ENCODE peak calls at places on chromosomes 16 and 17, in nine cellular contexts. One of them, this sample, is unnamed.

GRCh38 chr17:4393806-4394205 is 27.3 kb upstream of the UBE2G1 start:
- DNase-seq in heart left ventricle: no peak
- DNase-seq in transverse colon: no peak
- DNase-seq in IMR-90: no peak
- DNase-seq in stomach: no peak
- DNase-seq in right lobe of liver: no peak
- DNase-seq in tibial nerve: no peak
- DNase-seq in H1: no peak
- DNase-seq in ovary: no peak
- DNase-seq in this sample: no peak

GRCh38 chr17:39153541-39154111 is 2.2 kb upstream of the PLXDC1 start:
- DNase-seq in heart left ventricle: peak; percentile 85
- DNase-seq in transverse colon: peak; percentile 94
- DNase-seq in IMR-90: peak; percentile 88
- DNase-seq in stomach: peak; percentile 95
- DNase-seq in right lobe of liver: peak; percentile 90
- DNase-seq in tibial nerve: peak; percentile 96
- DNase-seq in H1: peak; percentile 98
- DNase-seq in ovary: peak; percentile 92
- DNase-seq in this sample: peak; percentile 92

GRCh38 chr17:18966831-18967624 is 15.1 kb downstream of the SLC5A10 start:
- DNase-seq in heart left ventricle: no peak
- DNase-seq in transverse colon: peak; percentile 7
- DNase-seq in IMR-90: peak; percentile 52
- DNase-seq in stomach: peak; percentile 55
- DNase-seq in right lobe of liver: no peak
- DNase-seq in tibial nerve: no peak
- DNase-seq in H1: peak; percentile 66
- DNase-seq in ovary: no peak
- DNase-seq in this sample: no peak

GRCh38 chr17:54029196-54029595 is 206.5 kb downstream of the KIF2B start:
- DNase-seq in heart left ventricle: no peak
- DNase-seq in transverse colon: no peak
- DNase-seq in IMR-90: no peak
- DNase-seq in stomach: no peak
- DNase-seq in right lobe of liver: no peak
- DNase-seq in tibial nerve: no peak
- DNase-seq in H1: no peak
- DNase-seq in ovary: no peak
- DNase-seq in this sample: no peak

GRCh38 chr17:17840751-17841591 is 4.2 kb upstream of the SREBF1 start:
- DNase-seq in heart left ventricle: no peak
- DNase-seq in transverse colon: no peak
- DNase-seq in IMR-90: peak; percentile 54
- DNase-seq in stomach: no peak
- DNase-seq in right lobe of liver: no peak
- DNase-seq in tibial nerve: peak; percentile 65
- DNase-seq in H1: no peak
- DNase-seq in ovary: peak; percentile 53
- DNase-seq in this sample: no peak

GRCh38 chr16:84874553-84874952 is 54.8 kb downstream of the CRISPLD2 start:
- DNase-seq in heart left ventricle: no peak
- DNase-seq in transverse colon: no peak
- DNase-seq in IMR-90: peak; percentile 53
- DNase-seq in stomach: no peak
- DNase-seq in right lobe of liver: no peak
- DNase-seq in tibial nerve: no peak
- DNase-seq in H1: no peak
- DNase-seq in ovary: no peak
- DNase-seq in this sample: no peak

GRCh38 chr16:47175152-47175551 is 31.4 kb upstream of the NETO2 start:
- DNase-seq in heart left ventricle: no peak
- DNase-seq in transverse colon: no peak
- DNase-seq in IMR-90: no peak
- DNase-seq in stomach: no peak
- DNase-seq in right lobe of liver: no peak
- DNase-seq in tibial nerve: no peak
- DNase-seq in H1: no peak
- DNase-seq in ovary: no peak
- DNase-seq in this sample: no peak

GRCh38 chr16:12160249-12160648 is 183.7 kb downstream of the SNX29 start:
- DNase-seq in heart left ventricle: no peak
- DNase-seq in transverse colon: no peak
- DNase-seq in IMR-90: no peak
- DNase-seq in stomach: no peak
- DNase-seq in right lobe of liver: no peak
- DNase-seq in tibial nerve: no peak
- DNase-seq in H1: no peak
- DNase-seq in ovary: no peak
- DNase-seq in this sample: no peak

GRCh38 chr17:37642706-37643105 is 540 bp downstream of the DDX52 start:
- DNase-seq in heart left ventricle: no peak
- DNase-seq in transverse colon: no peak
- DNase-seq in IMR-90: peak; percentile 31
- DNase-seq in stomach: no peak
- DNase-seq in right lobe of liver: no peak
- DNase-seq in tibial nerve: no peak
- DNase-seq in H1: no peak
- DNase-seq in ovary: no peak
- DNase-seq in this sample: no peak

GRCh38 chr16:69482410-69482951 is 58.1 kb downstream of the CYB5B start:
- DNase-seq in heart left ventricle: peak; percentile 86
- DNase-seq in transverse colon: no peak
- DNase-seq in IMR-90: peak; percentile 27
- DNase-seq in stomach: peak; percentile 37
- DNase-seq in right lobe of liver: peak; percentile 25
- DNase-seq in tibial nerve: peak; percentile 65
- DNase-seq in H1: no peak
- DNase-seq in ovary: peak; percentile 35
- DNase-seq in this sample: no peak

GRCh38 chr17:18139949-18140348 is 31.4 kb downstream of the MYO15A start:
- DNase-seq in heart left ventricle: no peak
- DNase-seq in transverse colon: no peak
- DNase-seq in IMR-90: peak; percentile 18
- DNase-seq in stomach: no peak
- DNase-seq in right lobe of liver: no peak
- DNase-seq in tibial nerve: no peak
- DNase-seq in H1: no peak
- DNase-seq in ovary: no peak
- DNase-seq in this sample: no peak

GRCh38 chr16:20763461-20764232 is at the start of gene ACSM3:
- DNase-seq in heart left ventricle: no peak
- DNase-seq in transverse colon: peak; percentile 82
- DNase-seq in IMR-90: peak; percentile 76
- DNase-seq in stomach: peak; percentile 78
- DNase-seq in right lobe of liver: no peak
- DNase-seq in tibial nerve: peak; percentile 53
- DNase-seq in H1: peak; percentile 55
- DNase-seq in ovary: peak; percentile 48
- DNase-seq in this sample: peak; percentile 63

GRCh38 chr17:6639014-6639650 is 1.4 kb downstream of the KIAA0753 start:
- DNase-seq in heart left ventricle: no peak
- DNase-seq in transverse colon: no peak
- DNase-seq in IMR-90: no peak
- DNase-seq in stomach: no peak
- DNase-seq in right lobe of liver: no peak
- DNase-seq in tibial nerve: no peak
- DNase-seq in H1: no peak
- DNase-seq in ovary: no peak
- DNase-seq in this sample: no peak

GRCh38 chr17:6642592-6642991 is 1.7 kb downstream of the TXNDC17 start:
- DNase-seq in heart left ventricle: no peak
- DNase-seq in transverse colon: no peak
- DNase-seq in IMR-90: peak; percentile 14
- DNase-seq in stomach: no peak
- DNase-seq in right lobe of liver: no peak
- DNase-seq in tibial nerve: no peak
- DNase-seq in H1: no peak
- DNase-seq in ovary: no peak
- DNase-seq in this sample: no peak

GRCh38 chr17:6639651-6640535 is 618 bp downstream of the KIAA0753 start:
- DNase-seq in heart left ventricle: peak; percentile 41
- DNase-seq in transverse colon: peak; percentile 47
- DNase-seq in IMR-90: peak; percentile 38
- DNase-seq in stomach: no peak
- DNase-seq in right lobe of liver: peak; percentile 49
- DNase-seq in tibial nerve: no peak
- DNase-seq in H1: no peak
- DNase-seq in ovary: peak; percentile 33
- DNase-seq in this sample: no peak

GRCh38 chr17:6641374-6641818 is 536 bp downstream of the TXNDC17 start:
- DNase-seq in heart left ventricle: no peak
- DNase-seq in transverse colon: no peak
- DNase-seq in IMR-90: no peak
- DNase-seq in stomach: no peak
- DNase-seq in right lobe of liver: no peak
- DNase-seq in tibial nerve: no peak
- DNase-seq in H1: no peak
- DNase-seq in ovary: no peak
- DNase-seq in this sample: no peak

DNA sequence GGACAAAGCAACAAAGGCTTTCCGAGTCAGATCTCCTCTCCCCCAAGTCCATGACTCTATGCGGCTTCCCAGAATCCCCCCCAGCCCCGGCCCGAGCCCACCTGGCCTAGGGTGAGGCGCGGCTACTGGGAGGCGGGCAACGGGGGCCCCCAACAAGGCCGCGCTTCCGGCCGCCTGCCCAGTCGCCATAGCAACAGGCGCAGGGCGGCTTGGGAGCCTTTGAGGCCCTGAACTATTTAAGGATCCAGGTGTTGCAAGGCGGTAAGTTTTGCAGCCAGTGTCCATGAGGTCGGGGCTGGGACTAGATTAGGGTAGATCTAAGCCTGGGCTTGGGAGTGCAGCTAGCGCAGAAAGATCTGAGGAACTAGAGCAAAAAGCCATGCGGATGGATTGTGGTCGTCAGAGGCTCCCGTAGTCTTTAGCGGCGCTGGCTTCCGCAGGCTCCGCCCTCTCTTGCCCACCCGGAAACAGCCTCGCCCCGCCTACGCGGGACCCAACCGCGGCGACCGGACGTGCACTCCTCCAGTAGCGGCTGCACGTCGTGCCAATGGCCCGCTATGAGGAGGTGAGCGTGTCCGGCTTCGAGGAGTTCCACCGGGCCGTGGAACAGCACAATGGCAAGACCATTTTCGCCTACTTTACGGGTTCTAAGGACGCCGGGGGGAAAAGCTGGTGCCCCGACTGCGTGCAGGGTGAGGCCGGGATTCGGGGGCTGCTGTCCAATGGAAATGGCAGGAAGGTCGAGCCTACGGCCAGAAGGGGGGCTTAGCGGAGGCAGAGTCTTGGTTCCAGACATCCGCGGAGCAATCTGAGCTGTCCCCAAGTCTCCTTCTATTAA is at the start of the genes KIAA0753 and TXNDC17:
- DNase-seq in heart left ventricle: peak; percentile 96
- DNase-seq in transverse colon: peak; percentile 94
- DNase-seq in IMR-90: peak; percentile 90
- DNase-seq in stomach: peak; percentile 93
- DNase-seq in right lobe of liver: peak; percentile 96
- DNase-seq in tibial nerve: peak; percentile 79
- DNase-seq in H1: peak; percentile 92
- DNase-seq in ovary: peak; percentile 87
- DNase-seq in this sample: peak; percentile 84
- TF ChIP-seq POLR2A in heart left ventricle: peak; percentile 82
- TF ChIP-seq POLR2A in transverse colon: peak; percentile 95
- TF ChIP-seq POLR2A in IMR-90: peak; percentile 97
- TF ChIP-seq POLR2A in stomach: no peak
- TF ChIP-seq POLR2A in right lobe of liver: peak; percentile 96
- TF ChIP-seq POLR2A in tibial nerve: peak; percentile 58
- TF ChIP-seq POLR2A in H1: peak; percentile 10
- TF ChIP-seq POLR2A in ovary: peak; percentile 37
- TF ChIP-seq POLR2A in this sample: peak; percentile 97

GRCh38 chr16:89490386-89491237 is at the start of gene ANKRD11:
- DNase-seq in heart left ventricle: peak; percentile 100
- DNase-seq in transverse colon: peak; percentile 99
- DNase-seq in IMR-90: peak; percentile 100
- DNase-seq in stomach: peak; percentile 98
- DNase-seq in right lobe of liver: peak; percentile 99
- DNase-seq in tibial nerve: peak; percentile 95
- DNase-seq in H1: peak; percentile 97
- DNase-seq in ovary: peak; percentile 99
- DNase-seq in this sample: peak; percentile 97
- TF ChIP-seq POLR2A in heart left ventricle: peak; percentile 85
- TF ChIP-seq POLR2A in transverse colon: peak; percentile 88
- TF ChIP-seq POLR2A in IMR-90: peak; percentile 95
- TF ChIP-seq POLR2A in stomach: no peak
- TF ChIP-seq POLR2A in right lobe of liver: peak; percentile 97
- TF ChIP-seq POLR2A in tibial nerve: peak; percentile 92
- TF ChIP-seq POLR2A in H1: peak; percentile 63
- TF ChIP-seq POLR2A in ovary: peak; percentile 91
- TF ChIP-seq POLR2A in this sample: peak; percentile 95

GRCh38 chr16:27424772-27425498 is 23.0 kb downstream of the IL21R start:
- DNase-seq in heart left ventricle: no peak
- DNase-seq in transverse colon: no peak
- DNase-seq in IMR-90: no peak
- DNase-seq in stomach: no peak
- DNase-seq in right lobe of liver: no peak
- DNase-seq in tibial nerve: no peak
- DNase-seq in H1: no peak
- DNase-seq in ovary: no peak
- DNase-seq in this sample: no peak

GRCh38 chr16:27427538-27427937 is 25.6 kb downstream of the IL21R start:
- DNase-seq in heart left ventricle: no peak
- DNase-seq in transverse colon: no peak
- DNase-seq in IMR-90: no peak
- DNase-seq in stomach: peak; percentile 19
- DNase-seq in right lobe of liver: no peak
- DNase-seq in tibial nerve: no peak
- DNase-seq in H1: no peak
- DNase-seq in ovary: no peak
- DNase-seq in this sample: no peak

GRCh38 chr16:27428035-27428785 is 26.2 kb downstream of the IL21R start:
- DNase-seq in heart left ventricle: no peak
- DNase-seq in transverse colon: no peak
- DNase-seq in IMR-90: no peak
- DNase-seq in stomach: no peak
- DNase-seq in right lobe of liver: no peak
- DNase-seq in tibial nerve: no peak
- DNase-seq in H1: peak; percentile 46
- DNase-seq in ovary: no peak
- DNase-seq in this sample: no peak

GRCh38 chr16:27425961-27426360 is 24.0 kb downstream of the IL21R start:
- DNase-seq in heart left ventricle: no peak
- DNase-seq in transverse colon: no peak
- DNase-seq in IMR-90: no peak
- DNase-seq in stomach: no peak
- DNase-seq in right lobe of liver: no peak
- DNase-seq in tibial nerve: no peak
- DNase-seq in H1: no peak
- DNase-seq in ovary: no peak
- DNase-seq in this sample: no peak

GRCh38 chr16:27426423-27427408 is 24.7 kb downstream of the IL21R start:
- DNase-seq in heart left ventricle: no peak
- DNase-seq in transverse colon: peak; percentile 38
- DNase-seq in IMR-90: peak; percentile 96
- DNase-seq in stomach: peak; percentile 26
- DNase-seq in right lobe of liver: no peak
- DNase-seq in tibial nerve: peak; percentile 18
- DNase-seq in H1: peak; percentile 38
- DNase-seq in ovary: no peak
- DNase-seq in this sample: peak; percentile 73
- TF ChIP-seq POLR2A in heart left ventricle: no peak
- TF ChIP-seq POLR2A in transverse colon: no peak
- TF ChIP-seq POLR2A in IMR-90: no peak
- TF ChIP-seq POLR2A in stomach: no peak
- TF ChIP-seq POLR2A in right lobe of liver: no peak
- TF ChIP-seq POLR2A in tibial nerve: no peak
- TF ChIP-seq POLR2A in H1: no peak
- TF ChIP-seq POLR2A in ovary: no peak
- TF ChIP-seq POLR2A in this sample: no peak

GRCh38 chr16:2232094-2232990 is 3.9 kb upstream of the DNASE1L2 start:
- DNase-seq in heart left ventricle: no peak
- DNase-seq in transverse colon: no peak
- DNase-seq in IMR-90: no peak
- DNase-seq in stomach: no peak
- DNase-seq in right lobe of liver: peak; percentile 18
- DNase-seq in tibial nerve: no peak
- DNase-seq in H1: no peak
- DNase-seq in ovary: no peak
- DNase-seq in this sample: no peak
- TF ChIP-seq POLR2A in heart left ventricle: no peak
- TF ChIP-seq POLR2A in transverse colon: no peak
- TF ChIP-seq POLR2A in IMR-90: no peak
- TF ChIP-seq POLR2A in stomach: no peak
- TF ChIP-seq POLR2A in right lobe of liver: no peak
- TF ChIP-seq POLR2A in tibial nerve: no peak
- TF ChIP-seq POLR2A in H1: no peak
- TF ChIP-seq POLR2A in ovary: no peak
- TF ChIP-seq POLR2A in this sample: no peak

This sample was measured in H54.